ENCODE peak calls at places on chromosome X, in four cellular contexts. Z, K, W and T are unnamed samples.

GRCh38 chrX:138995458-138995857 is 283.9 kb upstream of the FGF13 start:
- DNase-seq in Z (no peak), K (no peak), W (no peak), T (no peak)

GRCh38 chrX:56281789-56282188 is 49.6 kb downstream of the KLF8 start:
- DNase-seq in Z (peak; percentile 16), W (no peak), K (no peak), T (peak; percentile 40)

GRCh38 chrX:134753185-134754008 is 95.1 kb upstream of the PLAC1 start:
- DNase-seq in W (no peak), K (no peak), Z (peak; percentile 65), T (peak; percentile 29)

GRCh38 chrX:120819126-120819525 is 56.5 kb downstream of the CT47B1 start:
- DNase-seq in Z (no peak), W (no peak), K (no peak), T (no peak)

GRCh38 chrX:53440101-53440500 is 5.9 kb upstream of the HSD17B10 start:
- DNase-seq in Z (no peak), K (no peak), W (no peak), T (no peak)

GRCh38 chrX:70052895-70053615 is 3.3 kb upstream of the AWAT2 start:
- DNase-seq in K (no peak), Z (no peak), W (no peak), T (no peak)

GRCh38 chrX:135389717-135390116 is 32.0 kb upstream of the SMIM10L2A start:
- DNase-seq in W (no peak), Z (no peak), K (no peak), T (peak; percentile 83)

GRCh38 chrX:136255543-136255942 is 4.3 kb upstream of the MAP7D3 start:
- DNase-seq in W (no peak), Z (no peak), K (no peak), T (no peak)

GRCh38 chrX:28880136-28880535 is 292.9 kb downstream of the IL1RAPL1 start:
- DNase-seq in K (no peak), W (no peak), Z (peak; percentile 67), T (no peak)

GRCh38 chrX:153974726-153975286 is 2.3 kb downstream of the TMEM187 start:
- DNase-seq in Z (no peak), K (no peak), W (no peak), T (no peak)

GRCh38 chrX:24231169-24231568 is 81.6 kb downstream of the ZFX start:
- DNase-seq in K (peak; percentile 54), Z (peak; percentile 93), W (no peak), T (peak; percentile 47)

GRCh38 chrX:80174925-80175574 is 160.5 kb downstream of the TBX22 start:
- DNase-seq in Z (no peak), W (no peak), K (no peak), T (no peak)

GRCh38 chrX:116239944-116240391 is 69.4 kb downstream of the AGTR2 start:
- DNase-seq in Z (no peak), K (no peak), W (no peak), T (no peak)

GRCh38 chrX:41542151-41542935 is 95.2 kb downstream of the NYX start:
- DNase-seq in Z (peak; percentile 20), W (no peak), K (no peak), T (no peak)

GRCh38 chrX:80578518-80579105 is 158.4 kb downstream of the TENT5D start:
- DNase-seq in Z (peak; percentile 6), K (peak; percentile 23), W (no peak), T (no peak)

GRCh38 chrX:42944381-42944998 is 166.5 kb upstream of the PPP1R2C start:
- DNase-seq in Z (no peak), K (no peak), W (no peak), T (no peak)
- TF ChIP-seq ELK1 in Z (no peak), K (no peak), W (no peak), T (no peak)

GRCh38 chrX:142702749-142703148 is 323.0 kb upstream of the SPANXN4 start:
- DNase-seq in K (no peak), Z (no peak), W (no peak), T (no peak)
- TF ChIP-seq ELK1 in K (no peak), Z (no peak), W (no peak), T (no peak)

DNA sequence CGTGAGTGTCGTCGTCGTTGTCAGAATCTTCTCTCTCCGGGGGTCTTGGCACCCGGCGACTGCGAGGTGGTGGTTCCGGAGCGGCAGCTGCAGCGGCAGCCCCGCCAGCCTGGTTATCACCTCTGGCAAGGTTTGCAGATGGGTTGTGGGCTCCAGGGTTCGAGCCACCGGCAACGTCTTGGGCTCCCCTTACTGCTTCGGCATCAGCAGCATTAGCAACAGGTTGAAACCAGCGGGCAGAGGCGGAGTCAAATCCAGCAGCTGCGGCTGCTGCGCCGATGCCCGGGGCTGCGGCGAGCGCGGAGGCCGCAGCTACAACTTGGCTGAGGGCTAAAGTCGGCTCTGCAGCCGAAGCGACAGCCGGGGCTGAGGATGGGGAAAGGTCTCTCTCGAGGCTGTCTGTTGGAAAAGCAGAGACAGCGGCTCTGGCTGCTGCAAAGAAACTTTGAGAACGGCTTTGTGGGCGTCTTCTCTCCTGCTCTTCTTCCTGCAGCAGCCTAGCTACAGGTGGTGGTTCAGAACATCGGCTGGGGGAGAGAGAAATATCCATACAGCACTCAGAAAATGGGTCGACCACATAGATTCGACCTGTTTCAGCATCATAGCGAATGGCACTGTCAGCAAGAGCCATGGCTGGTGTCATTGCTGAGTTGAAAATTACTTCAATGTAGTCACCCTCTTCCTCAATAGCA is 3.6 kb downstream of the IRS4 start:
- DNase-seq in W (no peak), K (no peak), Z (no peak), T (no peak)
- TF ChIP-seq ELK1 in W (no peak), K (no peak), Z (no peak), T (no peak)

GRCh38 chrX:20374450-20374849 is 107.7 kb upstream of the RPS6KA3 start:
- DNase-seq in W (no peak), Z (no peak), K (no peak), T (no peak)
- TF ChIP-seq ELK1 in W (no peak), Z (no peak), K (no peak), T (no peak)

GRCh38 chrX:117458243-117458968 is 658.2 kb downstream of the KLHL13 start:
- DNase-seq in Z (no peak), K (no peak), W (no peak), T (no peak)
- TF ChIP-seq ELK1 in Z (no peak), K (no peak), W (no peak), T (no peak)

GRCh38 chrX:3299626-3300025 is 46.8 kb downstream of the MXRA5 start:
- DNase-seq in W (no peak), Z (peak; percentile 9), K (no peak), T (no peak)

GRCh38 chrX:3290561-3290960 is 55.9 kb downstream of the MXRA5 start:
- DNase-seq in Z (no peak), K (no peak), W (no peak), T (no peak)

GRCh38 chrX:3295731-3296130 is 50.7 kb downstream of the MXRA5 start:
- DNase-seq in W (no peak), K (peak; percentile 59), Z (no peak), T (peak; percentile 14)
- TF ChIP-seq ELK1 in W (no peak), K (no peak), Z (no peak), T (no peak)

GRCh38 chrX:96987228-96987627 is 103.5 kb downstream of the RPA4 start:
- DNase-seq in W (no peak), K (no peak), Z (peak; percentile 75), T (no peak)
- TF ChIP-seq ELK1 in W (no peak), K (no peak), Z (no peak), T (no peak)